ENCODE peak calls at places on chromosomes 7 and 10, in eight cellular contexts. L is HTR-8/SVneo; X is naive thymus-derived CD8-positive, alpha-beta T cell; V is aorta; E is GM13977; G is small intestine; Y is effector CD4-positive, alpha-beta T cell; O is T-helper 2 cell. N is an unnamed sample.

GRCh38 chr7:71131753-71132520 is at the start of gene GALNT17:
- DNase-seq in L (no peak), V (no peak), X (no peak), E (no peak), Y (no peak), G (no peak), O (peak), N (peak)

GRCh38 chr7:2724453-2725177 is 36.6 kb downstream of the AMZ1 start:
- DNase-seq in X (no peak), O (no peak), Y (no peak), E (no peak), G (no peak), V (peak), L (no peak), N (no peak)

GRCh38 chr10:22321156-22321711 is 335 bp downstream of the BMI1 start:
- DNase-seq in L (no peak), Y (peak), V (peak), E (peak), O (peak), X (peak), G (peak), N (peak)

GRCh38 chr10:60661627-60662026 is 116.7 kb upstream of the CDK1 start:
- DNase-seq in G (no peak), O (no peak), V (no peak), E (no peak), X (no peak), L (peak), Y (no peak), N (no peak)

GRCh38 chr10:4119107-4119506 is 334.1 kb upstream of the KLF6 start:
- DNase-seq in L (no peak), O (no peak), V (no peak), G (no peak), X (no peak), Y (no peak), E (no peak), N (no peak)

GRCh38 chr10:110512461-110513187 is 14.9 kb downstream of the DUSP5 start:
- DNase-seq in E (no peak), L (no peak), O (no peak), Y (no peak), G (no peak), X (no peak), V (no peak), N (peak)

GRCh38 chr7:49860293-49860692 is 86.9 kb downstream of the VWC2 start:
- DNase-seq in L (no peak), V (no peak), Y (no peak), E (no peak), O (no peak), G (no peak), X (no peak), N (no peak)

GRCh38 chr7:22350466-22351328 is 6.3 kb downstream of the RAPGEF5 start:
- DNase-seq in X (no peak), G (peak), L (peak), V (no peak), O (no peak), Y (no peak), E (no peak), N (peak)

GRCh38 chr10:44936314-44936975 is 23.2 kb upstream of the RASSF4 start:
- DNase-seq in Y (no peak), O (no peak), E (no peak), X (no peak), V (no peak), G (no peak), L (no peak), N (no peak)

GRCh38 chr10:76024460-76025123 is 593.2 kb downstream of the LRMDA start:
- DNase-seq in L (no peak), X (no peak), G (no peak), O (no peak), E (no peak), V (no peak), Y (no peak), N (no peak)

GRCh38 chr7:25069900-25070443 is 55.1 kb downstream of the CYCS start:
- DNase-seq in E (peak), Y (peak), X (peak), V (no peak), L (peak), O (peak), G (peak), N (peak)

GRCh38 chr10:95456486-95456885 is 104.7 kb downstream of the SORBS1 start:
- DNase-seq in O (no peak), E (no peak), Y (no peak), G (no peak), V (no peak), L (no peak), X (no peak), N (peak)

GRCh38 chr10:43228783-43229207 is 38.1 kb downstream of the RASGEF1A start:
- DNase-seq in V (no peak), G (no peak), L (no peak), Y (no peak), O (no peak), E (no peak), X (no peak), N (no peak)

GRCh38 chr7:49228447-49228846 is 304.1 kb downstream of the CDC14C start:
- DNase-seq in Y (no peak), X (no peak), V (no peak), L (no peak), G (no peak), O (no peak), E (no peak), N (no peak)

GRCh38 chr10:116722736-116723427 is 19.5 kb downstream of the HSPA12A start:
- DNase-seq in O (no peak), L (no peak), Y (no peak), E (no peak), G (no peak), X (no peak), V (no peak), N (no peak)

GRCh38 chr7:102064361-102065025 is 222.2 kb upstream of the SH2B2 start:
- DNase-seq in E (no peak), Y (no peak), X (no peak), V (peak), L (no peak), G (no peak), O (no peak), N (peak)

GRCh38 chr10:8913720-8914119 is 859.2 kb downstream of the GATA3 start:
- DNase-seq in O (peak), Y (no peak), L (peak), E (no peak), V (no peak), G (no peak), X (no peak), N (peak)

GRCh38 chr7:87413951-87414381 is 61.5 kb downstream of the ABCB4 start:
- DNase-seq in Y (no peak), L (no peak), E (no peak), X (no peak), G (no peak), V (peak), O (no peak), N (peak)

GRCh38 chr7:74044366-74045350 is 16.7 kb downstream of the ELN start:
- DNase-seq in X (no peak), E (no peak), V (no peak), G (no peak), O (no peak), L (no peak), Y (no peak), N (no peak)

GRCh38 chr7:70634610-70635068 is 497.3 kb upstream of the GALNT17 start:
- DNase-seq in Y (no peak), E (no peak), X (no peak), V (no peak), G (no peak), O (no peak), L (no peak), N (no peak)

GRCh38 chr10:62584726-62585125 is 210.6 kb downstream of the ZNF365 start:
- DNase-seq in O (no peak), V (no peak), E (no peak), Y (no peak), L (no peak), X (no peak), G (no peak), N (no peak)

GRCh38 chr10:57716884-57717283 is 550.8 kb downstream of the IPMK start:
- DNase-seq in Y (no peak), L (no peak), G (peak), E (no peak), O (no peak), V (no peak), X (no peak), N (peak)

GRCh38 chr10:51421853-51422252 is 277.5 kb downstream of the CSTF2T start:
- DNase-seq in O (no peak), E (no peak), X (no peak), V (no peak), G (no peak), L (no peak), Y (no peak), N (no peak)